ENCODE peak calls at places on chromosomes 16 and 17, in nine cellular contexts. W is PC-3, C is choroid plexus epithelial cell, V is NB4, Z is AG10803, X is psoas muscle, Q is fibroblast of mammary gland, Y is adrenal gland, O is AG09319. N is an unnamed sample.

GRCh38 chr16:23835390-23836077 is at the start of gene PRKCB:
- DNase-seq in W (no peak), C (peak; percentile 13), V (peak; percentile 94), Z (peak; percentile 8), X (peak; percentile 81), Q (peak; percentile 34), Y (peak; percentile 29), O (no peak), N (peak; percentile 36)

GRCh38 chr16:86041205-86041604 is 142.2 kb downstream of the IRF8 start:
- DNase-seq in W (no peak), C (no peak), V (no peak), Z (no peak), X (no peak), Q (no peak), Y (no peak), O (no peak), N (no peak)

GRCh38 chr16:48123104-48123788 is 32.5 kb downstream of the ABCC12 start:
- DNase-seq in W (peak; percentile 98), C (peak; percentile 97), V (peak; percentile 79), Z (peak; percentile 98), X (no peak), Q (peak; percentile 100), Y (peak; percentile 83), O (peak; percentile 85), N (peak; percentile 99)

GRCh38 chr16:27945233-27945975 is 118.1 kb downstream of the GSG1L start:
- DNase-seq in W (no peak), C (no peak), V (no peak), Z (no peak), X (no peak), Q (no peak), Y (no peak), O (no peak), N (no peak)

GRCh38 chr17:46138470-46138869 is 54.8 kb downstream of the KANSL1 start:
- DNase-seq in W (no peak), C (no peak), V (no peak), Z (no peak), X (no peak), Q (no peak), Y (no peak), O (no peak), N (no peak)

GRCh38 chr16:11472410-11472809 is 114.3 kb downstream of the LITAF start:
- DNase-seq in W (no peak), C (no peak), V (no peak), Z (no peak), X (no peak), Q (no peak), Y (no peak), O (no peak), N (no peak)

GRCh38 chr16:15843635-15844279 is 13.1 kb downstream of the MYH11 start:
- DNase-seq in W (no peak), C (no peak), V (no peak), Z (peak; percentile 13), X (no peak), Q (peak; percentile 3), Y (no peak), O (no peak), N (no peak)

GRCh38 chr17:28345420-28346198 is 10.0 kb downstream of the TNFAIP1 start:
- DNase-seq in W (no peak), C (no peak), V (no peak), Z (peak; percentile 23), X (no peak), Q (no peak), Y (peak; percentile 68), O (no peak), N (no peak)

GRCh38 chr16:89308391-89309333 is 91.2 kb downstream of the ZNF778 start:
- DNase-seq in W (no peak), C (no peak), V (no peak), Z (no peak), X (no peak), Q (no peak), Y (no peak), O (no peak), N (no peak)

GRCh38 chr16:67723151-67723915 is 4.2 kb upstream of the GFOD2 start:
- DNase-seq in W (peak; percentile 84), C (peak; percentile 39), V (no peak), Z (peak; percentile 86), X (no peak), Q (peak; percentile 40), Y (peak; percentile 12), O (no peak), N (peak; percentile 83)

GRCh38 chr17:10013360-10014112 is 108.5 kb upstream of the RCVRN start:
- DNase-seq in W (no peak), C (no peak), V (peak; percentile 78), Z (peak; percentile 78), X (no peak), Q (no peak), Y (no peak), O (no peak), N (no peak)

GRCh38 chr16:86573215-86573614 is 5.1 kb upstream of the FOXL1 start:
- DNase-seq in W (no peak), C (peak; percentile 67), V (no peak), Z (peak; percentile 79), X (no peak), Q (no peak), Y (no peak), O (no peak), N (no peak)

GRCh38 chr17:50153650-50154575 is 3.4 kb upstream of the PPP1R9B start:
- DNase-seq in W (peak; percentile 55), C (no peak), V (no peak), Z (no peak), X (peak; percentile 87), Q (no peak), Y (peak; percentile 89), O (no peak), N (peak; percentile 62)

GRCh38 chr17:44794699-44795413 is 35.2 kb downstream of the GJC1 start:
- DNase-seq in W (peak; percentile 94), C (peak; percentile 78), V (peak; percentile 83), Z (peak; percentile 89), X (no peak), Q (peak; percentile 94), Y (no peak), O (peak; percentile 43), N (peak; percentile 89)

GRCh38 chr17:29546085-29546484 is 20.8 kb downstream of the ABHD15 start:
- DNase-seq in W (no peak), C (peak; percentile 45), V (no peak), Z (no peak), X (no peak), Q (no peak), Y (no peak), O (no peak), N (peak; percentile 22)

GRCh38 chr17:79627766-79628690 is 17.2 kb upstream of the RBFOX3 start:
- DNase-seq in W (no peak), C (no peak), V (no peak), Z (no peak), X (peak; percentile 25), Q (no peak), Y (peak; percentile 5), O (no peak), N (no peak)

GRCh38 chr17:72406501-72406900 is 285.7 kb downstream of the SOX9 start:
- DNase-seq in W (peak; percentile 41), C (no peak), V (no peak), Z (no peak), X (no peak), Q (no peak), Y (no peak), O (no peak), N (no peak)

GRCh38 chr16:82440336-82440735 is 186.4 kb upstream of the CDH13 start:
- DNase-seq in W (no peak), C (no peak), V (no peak), Z (no peak), X (no peak), Q (no peak), Y (no peak), O (no peak), N (no peak)

GRCh38 chr17:36879599-36880255 is 57.5 kb upstream of the LHX1 start:
- DNase-seq in W (no peak), C (no peak), V (no peak), Z (no peak), X (no peak), Q (no peak), Y (no peak), O (no peak), N (no peak)

DNA sequence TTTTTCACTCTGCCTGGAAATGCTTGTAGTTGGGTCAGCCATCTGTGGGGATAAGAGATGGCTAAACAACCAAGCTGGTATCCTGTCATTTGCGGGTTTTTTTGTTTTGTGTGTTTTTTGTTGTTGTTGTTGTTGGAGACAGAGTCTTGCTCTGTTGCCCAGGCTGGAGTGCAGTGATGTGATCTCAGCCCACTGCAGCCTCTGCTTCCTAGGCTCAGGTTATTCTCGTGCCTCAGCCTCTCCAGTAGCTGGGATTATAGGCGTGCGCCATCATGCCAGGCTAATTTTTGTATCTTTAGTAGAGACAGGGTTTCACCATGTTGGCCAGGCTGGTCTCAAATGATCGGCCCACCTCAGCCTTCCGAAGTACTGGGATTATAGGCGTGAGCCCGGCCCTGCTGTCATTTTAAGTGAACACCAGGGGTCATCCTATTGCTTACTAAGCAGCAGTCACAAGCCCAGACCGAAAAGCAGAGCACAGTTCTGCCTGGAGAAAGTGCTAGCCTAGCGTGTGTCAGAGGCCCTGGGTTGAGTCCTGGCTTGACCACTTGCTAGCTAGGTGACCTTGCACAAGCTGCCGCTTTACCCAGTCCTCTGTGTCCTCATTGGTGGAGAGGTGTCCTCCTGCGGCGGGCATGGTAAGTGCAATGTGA is 4.6 kb downstream of the SMCR8 start:
- DNase-seq in W (peak; percentile 61), C (peak; percentile 86), V (peak; percentile 70), Z (peak; percentile 77), X (no peak), Q (peak; percentile 78), Y (peak; percentile 57), O (peak; percentile 30), N (peak; percentile 46)
- TF ChIP-seq CTCF in W (peak; percentile 69), C (peak; percentile 76), V (peak; percentile 41), Z (peak; percentile 65), X (peak; percentile 30), Q (peak; percentile 61), Y (peak; percentile 49), O (peak; percentile 55), N (peak; percentile 64)

DNA sequence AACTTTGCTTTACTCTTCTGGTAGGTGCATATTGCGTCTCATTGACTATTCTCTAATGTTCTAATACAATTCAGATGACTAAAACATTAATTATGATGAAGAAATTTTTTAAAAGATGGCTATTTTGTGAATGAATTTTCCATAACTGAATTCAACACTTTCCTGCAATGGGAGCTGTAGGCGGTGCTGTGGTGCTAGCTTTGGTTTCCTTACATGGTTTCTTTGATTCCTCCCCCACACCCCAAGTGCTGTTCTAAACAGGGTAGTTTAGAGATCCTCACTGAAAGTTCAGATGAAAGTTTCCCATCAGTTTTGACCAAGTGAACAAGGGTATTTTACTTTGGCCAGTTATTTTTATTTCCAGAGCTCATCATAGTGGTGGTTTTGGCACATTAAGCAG is 26.0 kb upstream of the MRC2 start:
- DNase-seq in W (no peak), C (peak; percentile 48), V (peak; percentile 19), Z (peak; percentile 42), X (no peak), Q (peak; percentile 49), Y (no peak), O (peak; percentile 10), N (no peak)
- TF ChIP-seq CTCF in W (no peak), C (peak; percentile 48), V (no peak), Z (peak; percentile 62), X (no peak), Q (peak; percentile 41), Y (no peak), O (peak; percentile 69), N (no peak)

GRCh38 chr16:9081843-9082242 is 9.6 kb upstream of the HAPSTR1 start:
- DNase-seq in W (no peak), C (no peak), V (no peak), Z (no peak), X (no peak), Q (no peak), Y (no peak), O (no peak), N (no peak)
- TF ChIP-seq CTCF in W (no peak), C (no peak), V (no peak), Z (no peak), X (no peak), Q (no peak), Y (no peak), O (no peak), N (no peak)

GRCh38 chr17:39077874-39078273 is 73.6 kb downstream of the PLXDC1 start:
- DNase-seq in W (no peak), C (no peak), V (no peak), Z (no peak), X (no peak), Q (no peak), Y (no peak), O (no peak), N (no peak)
- TF ChIP-seq CTCF in W (no peak), C (peak; percentile 38), V (no peak), Z (no peak), X (no peak), Q (peak; percentile 18), Y (no peak), O (peak; percentile 0), N (no peak)

N was measured in bronchial epithelial cell.